ENCODE peak calls at places on chromosomes 7 and 10, in four cellular contexts. L, X, O and N are unnamed samples.

GRCh38 chr7:150502519-150502918 is 12.2 kb upstream of the GIMAP7 start:
- DNase-seq in O (no peak), X (no peak), L (no peak), N (no peak)

GRCh38 chr7:135755351-135755753 is 6.7 kb upstream of the FAM180A start:
- DNase-seq in O (no peak), X (no peak), L (no peak), N (no peak)

GRCh38 chr10:48289652-48290238 is 15.2 kb upstream of the FRMPD2 start:
- DNase-seq in O (no peak), X (peak), L (peak), N (peak)

GRCh38 chr7:17991866-17992648 is 35.6 kb downstream of the PRPS1L1 start:
- DNase-seq in L (no peak), O (no peak), X (no peak), N (no peak)

GRCh38 chr7:29565186-29565540 is 1.5 kb downstream of the PRR15 start:
- DNase-seq in O (no peak), X (no peak), L (no peak), N (no peak)

GRCh38 chr7:3003936-3004335 is 39.7 kb downstream of the CARD11 start:
- DNase-seq in X (no peak), L (no peak), O (no peak), N (no peak)

GRCh38 chr7:103989785-103990775 is 622 bp upstream of the RELN start:
- DNase-seq in O (peak), L (peak), X (no peak), N (no peak)

GRCh38 chr7:1225462-1226154 is 7.1 kb upstream of the UNCX start:
- DNase-seq in X (no peak), L (peak), O (no peak), N (peak)

GRCh38 chr10:79246209-79246581 is 101.1 kb upstream of the PPIF start:
- DNase-seq in X (peak), O (no peak), L (no peak), N (no peak)

GRCh38 chr7:27641576-27642230 is 21.0 kb downstream of the HIBADH start:
- DNase-seq in O (no peak), L (peak), X (no peak), N (no peak)

GRCh38 chr7:29866490-29866930 is 60.2 kb downstream of the WIPF3 start:
- DNase-seq in X (peak), O (no peak), L (no peak), N (no peak)

GRCh38 chr7:36303202-36304098 is 86.2 kb upstream of the ANLN start:
- DNase-seq in L (peak), O (no peak), X (peak), N (no peak)

GRCh38 chr7:105639677-105640493 is 58.6 kb upstream of the EFCAB10 start:
- DNase-seq in O (no peak), X (no peak), L (no peak), N (no peak)

DNA sequence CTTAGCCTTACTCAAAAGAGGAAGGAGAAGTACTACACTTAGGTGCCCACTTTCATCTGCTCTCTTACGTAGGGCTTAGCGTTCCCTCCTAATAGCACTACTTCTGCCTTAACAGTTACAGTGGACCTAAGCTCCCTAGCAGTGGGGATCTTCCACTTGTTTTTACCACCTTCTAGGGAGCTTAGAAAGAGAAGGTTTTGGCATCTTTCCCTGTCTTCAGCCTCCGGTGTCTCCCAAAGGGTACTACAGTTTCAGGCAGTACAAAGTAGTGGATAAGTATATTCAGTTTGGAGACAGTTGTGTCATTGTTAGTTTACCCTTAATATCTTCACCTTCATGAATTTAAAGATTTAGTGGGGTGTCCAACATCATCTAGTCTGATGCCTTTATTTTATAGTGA is 14.6 kb downstream of the CHRM2 start:
- DNase-seq in O (no peak), X (no peak), L (no peak), N (no peak)
- TF ChIP-seq CTCF in O (no peak), X (no peak), L (no peak), N (no peak)

DNA sequence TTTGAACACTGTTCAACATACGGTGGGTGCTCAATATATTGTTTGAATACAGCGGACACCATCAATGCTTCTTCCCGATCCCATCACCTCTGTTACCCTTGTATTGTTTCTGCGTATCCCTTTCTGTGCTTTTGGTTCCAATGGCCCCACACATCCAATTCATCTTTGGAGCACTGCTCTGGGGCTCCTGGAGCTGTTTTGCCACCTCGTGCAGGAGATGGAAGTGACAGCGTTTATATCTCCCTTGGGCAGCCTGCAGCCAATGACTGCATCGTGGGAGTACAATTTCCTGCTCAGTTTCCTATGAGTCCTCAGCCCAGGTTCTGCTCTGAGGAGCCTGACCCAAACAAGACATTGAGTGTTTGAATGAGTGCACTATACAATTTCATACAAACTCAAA is 50.2 kb upstream of the PIK3CG start:
- DNase-seq in X (no peak), O (no peak), L (no peak), N (no peak)
- TF ChIP-seq CTCF in X (no peak), O (no peak), L (no peak), N (no peak)

GRCh38 chr7:121126801-121127534 is 138.5 kb downstream of the CPED1 start:
- DNase-seq in O (no peak), L (peak), X (no peak), N (no peak)
- TF ChIP-seq CTCF in O (no peak), L (peak), X (no peak), N (no peak)

GRCh38 chr7:42790196-42790595 is 121.7 kb downstream of the C7orf25 start:
- DNase-seq in O (no peak), L (peak), X (no peak), N (no peak)
- TF ChIP-seq CTCF in O (no peak), L (no peak), X (no peak), N (no peak)

GRCh38 chr10:93746844-93747284 is 10.9 kb upstream of the LGI1 start:
- DNase-seq in X (no peak), O (no peak), L (peak), N (no peak)
- TF ChIP-seq CTCF in X (no peak), O (no peak), L (peak), N (peak)

GRCh38 chr10:46787321-46787615 is 124.0 kb upstream of the PTPN20 start:
- DNase-seq in X (no peak), O (no peak), L (peak), N (no peak)
- TF ChIP-seq CTCF in X (peak), O (no peak), L (peak), N (no peak)

GRCh38 chr7:111711426-111712065 is 149.3 kb upstream of the IMMP2L start:
- DNase-seq in L (peak), O (no peak), X (no peak), N (no peak)

GRCh38 chr7:111705807-111706206 is 143.5 kb upstream of the IMMP2L start:
- DNase-seq in X (no peak), O (no peak), L (no peak), N (no peak)

GRCh38 chr7:111708072-111708471 is 145.8 kb upstream of the IMMP2L start:
- DNase-seq in L (no peak), X (no peak), O (no peak), N (no peak)

DNA sequence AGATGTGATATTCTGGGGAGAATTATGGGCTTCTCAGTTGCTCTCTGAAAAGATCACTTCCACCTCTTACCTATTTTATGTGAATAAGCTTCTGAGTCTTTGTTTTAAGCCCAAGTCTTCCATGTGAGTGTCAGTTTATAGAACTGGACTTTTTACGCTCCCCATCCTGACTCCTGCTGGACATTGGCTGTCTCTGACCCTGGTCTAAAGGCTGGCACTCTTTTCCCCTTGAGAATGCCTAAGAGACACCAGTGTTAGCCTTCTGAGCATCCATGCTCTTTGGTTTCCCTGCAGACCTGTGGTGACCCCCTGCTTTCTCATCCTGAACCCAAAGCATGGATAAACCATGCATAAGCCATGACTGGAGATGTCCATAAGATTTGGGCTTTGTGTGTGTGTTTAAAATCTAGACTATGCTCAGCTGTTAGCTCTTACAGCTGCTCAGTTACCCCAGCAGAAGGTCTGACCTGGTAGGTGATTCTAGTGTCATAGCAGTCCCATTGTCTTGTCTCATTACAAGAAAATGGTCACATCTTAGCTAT is 148.6 kb upstream of the IMMP2L start:
- DNase-seq in X (no peak), L (no peak), O (no peak), N (no peak)
- TF ChIP-seq CTCF in X (no peak), L (no peak), O (no peak), N (no peak)

DNA sequence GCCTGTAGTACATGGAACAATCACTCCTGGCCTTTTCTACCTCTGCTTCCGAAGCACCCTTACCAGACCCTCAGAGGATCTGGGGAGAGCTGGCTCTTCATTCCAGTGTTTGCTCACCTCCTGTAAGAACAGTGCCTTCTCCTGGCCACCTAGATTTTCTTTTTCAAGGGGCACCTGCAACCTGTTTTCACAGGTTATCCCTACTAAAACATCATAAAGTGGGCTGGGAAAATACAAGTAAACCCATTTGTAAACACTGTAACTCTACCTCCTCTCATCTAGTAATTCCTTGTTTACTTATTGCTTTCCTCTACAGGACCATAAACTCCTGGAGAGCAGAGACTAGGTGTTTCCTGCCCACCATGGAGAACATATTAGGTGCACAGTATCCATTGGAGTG is 1.1 kb downstream of the PIK3AP1 start:
- DNase-seq in L (no peak), O (no peak), X (no peak), N (no peak)
- TF ChIP-seq CTCF in L (no peak), O (no peak), X (no peak), N (no peak)